ENCODE peak calls at places on chromosomes 3 and 15, in five cellular contexts. W is stimulated activated CD4-positive, alpha-beta T cell treated with anti-CD3 and anti-CD28 coated beads, Interleukin-1b, Interleukin-23, amount 100 ng/mL, for 24 hours; R is SW480; Y is progenitor cell of endocrine pancreas; X is lower leg skin. B is an unnamed sample.

GRCh38 chr3:72379500-72380187 is 468.6 kb downstream of the SHQ1 start:
- DNase-seq in W (no peak), R (no peak), Y (no peak), X (no peak), B (no peak)

GRCh38 chr3:194364652-194365434 is 4.7 kb downstream of the LRRC15 start:
- DNase-seq in W (no peak), R (no peak), Y (no peak), X (no peak), B (no peak)

GRCh38 chr15:32709295-32710033 is 8.3 kb upstream of the GREM1 start:
- DNase-seq in W (no peak), R (no peak), Y (no peak), X (no peak), B (no peak)

GRCh38 chr3:194572131-194572789 is 61.0 kb downstream of the TMEM44 start:
- DNase-seq in W (no peak), R (peak; percentile 78), Y (peak; percentile 56), X (peak; percentile 94), B (peak; percentile 94)

GRCh38 chr15:38928431-38928830 is 363.8 kb upstream of the RASGRP1 start:
- DNase-seq in W (no peak), R (no peak), Y (no peak), X (no peak), B (no peak)

GRCh38 chr15:67731112-67731761 is 94.1 kb upstream of the SKOR1 start:
- DNase-seq in W (no peak), R (no peak), Y (no peak), X (no peak), B (no peak)

GRCh38 chr15:47431501-47431900 is 285.8 kb upstream of the SEMA6D start:
- DNase-seq in W (no peak), R (no peak), Y (no peak), X (no peak), B (no peak)

GRCh38 chr15:74240002-74240568 is 4.0 kb downstream of the CCDC33 start:
- DNase-seq in W (no peak), R (peak; percentile 83), Y (no peak), X (no peak), B (peak; percentile 73)

GRCh38 chr3:101729586-101729985 is 5.2 kb downstream of the CEP97 start:
- DNase-seq in W (no peak), R (no peak), Y (no peak), X (no peak), B (no peak)

GRCh38 chr15:57572463-57572862 is 19.2 kb upstream of the MYZAP start:
- DNase-seq in W (no peak), R (no peak), Y (no peak), X (no peak), B (no peak)

GRCh38 chr15:51647128-51647562 is 24.6 kb upstream of the DMXL2 start:
- DNase-seq in W (no peak), R (peak; percentile 14), Y (no peak), X (no peak), B (peak; percentile 73)

GRCh38 chr3:193982258-193982659 is 153.7 kb upstream of the HES1 start:
- DNase-seq in W (no peak), R (no peak), Y (no peak), X (peak; percentile 95), B (peak; percentile 75)

GRCh38 chr15:55791576-55792400 is 48.8 kb upstream of the PRTG start:
- DNase-seq in W (no peak), R (peak; percentile 36), Y (no peak), X (no peak), B (no peak)

GRCh38 chr3:48285132-48285531 is 44.2 kb downstream of the ZNF589 start:
- DNase-seq in W (no peak), R (no peak), Y (no peak), X (no peak), B (no peak)

GRCh38 chr3:128270559-128271492 is 117.5 kb downstream of the EEFSEC start:
- DNase-seq in W (no peak), R (no peak), Y (no peak), X (peak; percentile 49), B (no peak)

GRCh38 chr3:123584284-123584987 is 417 bp downstream of the HACD2 start:
- DNase-seq in W (no peak), R (peak; percentile 43), Y (peak; percentile 65), X (peak; percentile 91), B (peak; percentile 28)

GRCh38 chr15:25391971-25392733 is 46.7 kb downstream of the UBE3A start:
- DNase-seq in W (no peak), R (no peak), Y (no peak), X (no peak), B (no peak)

GRCh38 chr3:147407107-147407494 is 758 bp upstream of the ZIC4 start:
- DNase-seq in W (no peak), R (no peak), Y (no peak), X (no peak), B (no peak)

B was measured in tibial artery.